ENCODE peak calls at places on chromosomes 3 and 15, in ten cellular contexts. X is Peyer's patch, T is ovary, W is HCT116, G is thyroid gland, K is gastrocnemius medialis, J is spleen, C is heart left ventricle, Q is A549, A is transverse colon. L is an unnamed sample.

GRCh38 chr3:13753926-13754325 is 125.9 kb downstream of the WNT7A start:
- DNase-seq in X (no peak), T (no peak), W (no peak), G (no peak), K (no peak), J (no peak), C (no peak), Q (no peak), A (no peak), L (no peak)

GRCh38 chr3:130405956-130406355 is 60.5 kb downstream of the COL6A5 start:
- DNase-seq in X (no peak), T (no peak), W (no peak), G (no peak), K (no peak), J (no peak), C (no peak), Q (no peak), A (no peak), L (peak)

GRCh38 chr3:184284696-184285095 is 8.9 kb downstream of the ECE2 start:
- DNase-seq in X (no peak), T (no peak), W (peak), G (peak), K (no peak), J (no peak), C (no peak), Q (peak), A (no peak), L (no peak)

GRCh38 chr15:37877851-37878577 is 56.4 kb upstream of the TMCO5A start:
- DNase-seq in X (no peak), T (no peak), W (peak), G (no peak), K (no peak), J (no peak), C (no peak), Q (no peak), A (no peak), L (no peak)

GRCh38 chr3:52140792-52141191 is 13.4 kb downstream of the POC1A start:
- DNase-seq in X (no peak), T (no peak), W (no peak), G (no peak), K (peak), J (peak), C (no peak), Q (no peak), A (no peak), L (no peak)

GRCh38 chr3:126320517-126321293 is 36.5 kb downstream of the KLF15 start:
- DNase-seq in X (no peak), T (no peak), W (no peak), G (no peak), K (no peak), J (peak), C (no peak), Q (no peak), A (no peak), L (peak)

GRCh38 chr3:171168086-171168485 is 141.6 kb upstream of the SLC2A2 start:
- DNase-seq in X (no peak), T (no peak), W (no peak), G (no peak), K (no peak), J (no peak), C (no peak), Q (peak), A (no peak), L (no peak)

GRCh38 chr15:69883306-69883705 is 214.4 kb downstream of the TLE3 start:
- DNase-seq in X (no peak), T (no peak), W (no peak), G (no peak), K (no peak), J (no peak), C (no peak), Q (no peak), A (no peak), L (no peak)

GRCh38 chr15:89506026-89506686 is 9.8 kb upstream of the RHCG start:
- DNase-seq in X (no peak), T (no peak), W (no peak), G (no peak), K (no peak), J (no peak), C (no peak), Q (no peak), A (no peak), L (no peak)

GRCh38 chr3:44913868-44914468 is 39.6 kb downstream of the TGM4 start:
- DNase-seq in X (peak), T (peak), W (peak), G (peak), K (peak), J (peak), C (peak), Q (peak), A (peak), L (no peak)

GRCh38 chr3:74267583-74268184 is 346.8 kb downstream of the CNTN3 start:
- DNase-seq in X (no peak), T (no peak), W (no peak), G (peak), K (no peak), J (no peak), C (no peak), Q (peak), A (peak), L (no peak)

GRCh38 chr15:37599175-37599574 is 335.3 kb upstream of the TMCO5A start:
- DNase-seq in X (no peak), T (no peak), W (no peak), G (no peak), K (no peak), J (no peak), C (no peak), Q (no peak), A (no peak), L (no peak)

GRCh38 chr15:77816983-77817382 is 184.3 kb upstream of the LINGO1 start:
- DNase-seq in X (no peak), T (no peak), W (no peak), G (no peak), K (no peak), J (no peak), C (no peak), Q (no peak), A (no peak), L (no peak)

GRCh38 chr3:72150634-72151412 is 365.9 kb upstream of the PROK2 start:
- DNase-seq in X (no peak), T (no peak), W (no peak), G (no peak), K (no peak), J (no peak), C (no peak), Q (no peak), A (peak), L (no peak)

GRCh38 chr3:151130437-151130836 is 45.0 kb downstream of the MED12L start:
- DNase-seq in X (no peak), T (no peak), W (no peak), G (no peak), K (no peak), J (no peak), C (no peak), Q (no peak), A (no peak), L (no peak)

GRCh38 chr15:57167821-57168395 is 208.4 kb upstream of the CGNL1 start:
- DNase-seq in X (no peak), T (no peak), W (no peak), G (no peak), K (no peak), J (no peak), C (no peak), Q (no peak), A (no peak), L (no peak)

GRCh38 chr3:45489730-45490309 is 101.4 kb downstream of the LARS2 start:
- DNase-seq in X (no peak), T (no peak), W (no peak), G (no peak), K (no peak), J (no peak), C (no peak), Q (no peak), A (no peak), L (no peak)

GRCh38 chr15:99511529-99511864 is 54.3 kb upstream of the MEF2A start:
- DNase-seq in X (no peak), T (no peak), W (no peak), G (no peak), K (no peak), J (no peak), C (no peak), Q (no peak), A (no peak), L (no peak)

GRCh38 chr3:94249491-94250079 is 186.7 kb downstream of the NSUN3 start:
- DNase-seq in X (peak), T (peak), W (peak), G (peak), K (no peak), J (peak), C (peak), Q (peak), A (peak), L (no peak)

GRCh38 chr3:137324114-137324513 is 366.3 kb downstream of the IL20RB start:
- DNase-seq in X (no peak), T (no peak), W (no peak), G (no peak), K (no peak), J (no peak), C (no peak), Q (no peak), A (no peak), L (no peak)

GRCh38 chr3:184351511-184352148 is 9.8 kb downstream of the CLCN2 start:
- DNase-seq in X (no peak), T (peak), W (no peak), G (no peak), K (no peak), J (no peak), C (no peak), Q (no peak), A (no peak), L (no peak)

DNA sequence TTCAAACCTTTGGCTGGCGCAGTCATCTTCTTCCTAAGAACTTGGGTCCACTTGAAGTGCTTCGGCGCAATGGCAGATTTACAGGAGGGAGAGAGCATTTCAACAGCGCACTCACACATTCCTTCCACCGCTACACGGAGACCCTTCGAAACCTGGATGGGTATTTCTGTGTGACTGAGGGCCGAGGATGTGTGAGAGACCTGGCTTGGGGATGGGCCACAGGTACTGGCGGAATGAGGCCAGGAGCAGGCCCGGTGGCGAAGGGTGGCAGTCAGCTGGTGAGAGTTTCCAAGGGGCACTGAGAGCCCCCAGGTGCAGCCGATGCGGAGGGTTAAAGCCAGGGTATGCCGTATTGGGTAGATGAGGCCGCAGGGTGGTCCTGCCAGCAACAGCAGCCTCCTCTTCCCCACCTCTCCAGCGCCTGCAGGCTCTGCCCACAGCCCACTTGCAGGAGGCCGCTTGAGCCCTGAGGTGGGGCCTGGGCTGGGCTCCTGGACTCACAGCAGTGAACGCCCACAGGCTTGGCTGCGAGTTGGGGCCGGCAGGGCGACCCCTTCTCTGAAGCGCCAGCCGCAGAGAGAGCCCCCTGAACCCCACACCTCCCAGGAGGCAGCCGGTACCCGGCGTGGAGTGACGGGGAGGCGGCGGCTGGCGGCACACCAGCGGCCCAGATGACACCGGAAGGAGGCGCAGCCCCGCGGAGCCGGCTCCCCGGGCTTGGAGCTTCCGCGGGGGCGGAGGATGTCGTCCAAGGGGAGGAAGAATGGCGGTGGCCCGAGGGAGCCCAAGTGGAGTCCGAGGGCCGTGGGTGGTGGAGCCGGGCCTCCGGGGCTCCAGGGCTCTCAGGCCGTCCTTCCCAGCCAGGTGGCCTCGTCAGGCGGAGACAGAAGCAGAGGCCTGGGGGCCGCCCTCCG is 166.5 kb downstream of the NSMCE3 start:
- DNase-seq in X (no peak), T (peak), W (no peak), G (no peak), K (no peak), J (peak), C (peak), Q (no peak), A (no peak), L (no peak)
- H3K4me3 ChIP-seq in X (no peak), T (peak), W (no peak), G (no peak), K (no peak), J (peak), C (peak), Q (no peak), A (no peak), L (peak)

GRCh38 chr15:50140097-50140496 is 21.1 kb upstream of the ATP8B4 start:
- DNase-seq in X (no peak), T (no peak), W (no peak), G (no peak), K (no peak), J (no peak), C (no peak), Q (no peak), A (no peak), L (no peak)

GRCh38 chr15:50135123-50135541 is 16.1 kb upstream of the ATP8B4 start:
- DNase-seq in X (no peak), T (no peak), W (no peak), G (no peak), K (no peak), J (no peak), C (no peak), Q (peak), A (no peak), L (no peak)

GRCh38 chr15:50137893-50138292 is 18.9 kb upstream of the ATP8B4 start:
- DNase-seq in X (no peak), T (no peak), W (no peak), G (no peak), K (no peak), J (no peak), C (no peak), Q (no peak), A (no peak), L (no peak)

GRCh38 chr15:50137330-50137761 is 18.3 kb upstream of the ATP8B4 start:
- DNase-seq in X (no peak), T (no peak), W (peak), G (no peak), K (no peak), J (no peak), C (no peak), Q (peak), A (no peak), L (no peak)

GRCh38 chr15:50138391-50138790 is 19.4 kb upstream of the ATP8B4 start:
- DNase-seq in X (no peak), T (no peak), W (no peak), G (no peak), K (no peak), J (no peak), C (no peak), Q (no peak), A (no peak), L (no peak)
- TF ChIP-seq CTCF in X (no peak), T (no peak), W (peak), G (no peak), K (no peak), J (no peak), C (no peak), Q (peak), A (no peak), L (no peak)

DNA sequence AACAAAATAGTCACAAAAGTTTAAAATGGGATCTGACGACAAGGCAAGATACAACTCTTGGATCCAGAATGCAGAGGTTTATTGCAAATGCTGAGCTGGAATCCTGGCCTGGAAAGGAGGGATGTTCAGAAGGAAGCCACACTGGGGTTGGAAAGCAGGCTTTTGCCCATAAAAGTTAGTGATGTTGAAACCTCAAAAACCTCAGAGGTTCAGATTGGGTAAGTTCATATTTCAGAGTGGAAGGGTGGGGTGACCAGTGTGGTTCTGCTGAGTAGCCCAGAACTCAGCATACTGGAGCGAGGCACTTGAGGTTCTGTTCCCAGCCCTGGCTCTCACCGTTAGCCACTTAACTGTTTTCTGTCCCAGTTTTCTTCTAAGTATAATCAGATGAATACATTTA is 114.0 kb upstream of the OSTN start:
- DNase-seq in X (no peak), T (no peak), W (no peak), G (no peak), K (no peak), J (no peak), C (no peak), Q (no peak), A (no peak), L (no peak)
- TF ChIP-seq POLR2A in X (no peak), T (no peak), W (no peak), G (no peak), K (no peak), J (no peak), C (no peak), Q (no peak), A (no peak), L (no peak)

GRCh38 chr15:97959738-97960363 is 652 bp upstream of the ARRDC4 start:
- DNase-seq in X (no peak), T (no peak), W (peak), G (no peak), K (no peak), J (no peak), C (no peak), Q (no peak), A (peak), L (no peak)
- H3K4me3 ChIP-seq in X (peak), T (peak), W (peak), G (no peak), K (peak), J (peak), C (peak), Q (peak), A (no peak), L (peak)

GRCh38 chr3:39090922-39091321 is 16.5 kb downstream of the GORASP1 start:
- DNase-seq in X (no peak), T (no peak), W (no peak), G (no peak), K (no peak), J (no peak), C (no peak), Q (no peak), A (no peak), L (peak)

GRCh38 chr3:39088456-39088855 is 19.0 kb downstream of the GORASP1 start:
- DNase-seq in X (no peak), T (no peak), W (no peak), G (no peak), K (no peak), J (no peak), C (no peak), Q (no peak), A (no peak), L (peak)

GRCh38 chr3:39088889-39089288 is 18.5 kb downstream of the GORASP1 start:
- DNase-seq in X (no peak), T (no peak), W (no peak), G (no peak), K (no peak), J (no peak), C (no peak), Q (no peak), A (no peak), L (peak)

GRCh38 chr3:39082652-39083313 is 24.6 kb downstream of the GORASP1 start:
- DNase-seq in X (no peak), T (no peak), W (no peak), G (no peak), K (no peak), J (no peak), C (no peak), Q (no peak), A (no peak), L (peak)

DNA sequence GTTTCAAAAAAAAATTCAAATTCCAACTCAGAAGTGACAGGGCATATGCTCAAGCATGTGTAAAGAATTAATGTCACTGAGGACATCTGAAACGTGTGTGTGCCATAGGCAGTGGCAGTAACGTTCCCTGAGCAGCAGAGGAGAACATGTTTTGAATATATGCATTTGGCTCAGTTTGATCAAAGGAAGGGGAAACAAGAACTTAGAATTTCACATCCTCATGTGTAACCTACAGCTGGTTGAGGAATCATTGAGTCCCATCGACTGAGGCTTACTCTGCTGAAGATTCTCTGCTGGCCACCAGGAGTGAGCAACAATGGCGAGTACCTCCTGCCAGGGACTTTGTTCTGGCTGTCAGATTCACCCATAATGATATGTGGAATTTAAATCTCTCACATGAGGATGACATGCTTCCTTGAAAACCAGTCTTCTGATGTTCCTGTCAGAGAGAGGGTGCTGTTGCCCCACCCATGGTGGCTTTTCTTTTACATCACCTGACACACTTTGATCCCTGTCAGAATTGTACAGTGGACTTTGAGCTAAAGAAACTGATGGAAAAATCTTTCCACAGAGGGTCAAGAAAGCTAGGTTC is 21.3 kb downstream of the GORASP1 start:
- DNase-seq in X (no peak), T (no peak), W (no peak), G (no peak), K (no peak), J (no peak), C (no peak), Q (no peak), A (no peak), L (peak)
- TF ChIP-seq CTCF in X (no peak), T (no peak), W (no peak), G (no peak), K (no peak), J (no peak), C (no peak), Q (no peak), A (no peak), L (no peak)

GRCh38 chr3:47515864-47516319 is 2.4 kb upstream of the ELP6 start:
- DNase-seq in X (no peak), T (no peak), W (no peak), G (no peak), K (no peak), J (no peak), C (no peak), Q (no peak), A (no peak), L (no peak)

GRCh38 chr3:47512416-47513124 is 942 bp downstream of the ELP6 start:
- DNase-seq in X (peak), T (peak), W (no peak), G (peak), K (no peak), J (peak), C (no peak), Q (no peak), A (peak), L (no peak)

GRCh38 chr3:47515100-47515499 is 1.6 kb upstream of the ELP6 start:
- DNase-seq in X (no peak), T (no peak), W (no peak), G (no peak), K (no peak), J (no peak), C (no peak), Q (no peak), A (no peak), L (no peak)

GRCh38 chr3:47517937-47518336 is 4.4 kb upstream of the ELP6 start:
- DNase-seq in X (no peak), T (no peak), W (no peak), G (no peak), K (no peak), J (no peak), C (no peak), Q (no peak), A (no peak), L (no peak)

GRCh38 chr3:47513125-47513929 is at the start of gene ELP6:
- DNase-seq in X (peak), T (peak), W (peak), G (peak), K (peak), J (peak), C (peak), Q (peak), A (peak), L (peak)
- TF ChIP-seq POLR2A in X (peak), T (peak), W (peak), G (no peak), K (peak), J (peak), C (peak), Q (peak), A (peak), L (peak)

DNA sequence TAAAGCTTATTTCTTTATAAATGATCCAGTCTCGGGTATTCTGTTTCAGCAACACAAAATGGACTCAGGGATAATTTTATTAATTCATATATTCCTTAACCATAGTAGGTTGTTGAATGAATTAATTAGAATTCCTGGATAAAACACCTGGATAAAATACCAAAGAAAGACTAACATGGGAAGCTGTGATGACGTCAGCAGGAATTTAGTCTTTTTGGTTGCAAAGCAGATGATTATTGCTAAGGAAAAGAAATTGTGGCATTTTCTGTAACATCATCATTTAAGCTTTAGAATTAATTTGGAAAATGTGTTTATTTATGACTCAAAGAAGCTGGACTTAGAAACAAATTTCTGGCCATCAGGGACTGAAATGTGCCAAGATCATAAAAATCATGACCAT is 228.3 kb upstream of the ZBTB20 start:
- DNase-seq in X (no peak), T (no peak), W (no peak), G (no peak), K (no peak), J (no peak), C (no peak), Q (no peak), A (no peak), L (no peak)
- H3K4me3 ChIP-seq in X (no peak), T (no peak), W (no peak), G (no peak), K (no peak), J (no peak), C (no peak), Q (no peak), A (no peak), L (no peak)